ENCODE peak calls at places on chromosome 9, in five cellular contexts. One of them, this sample, is unnamed.

GRCh38 chr9:81083062-81083461 is 606.3 kb downstream of the TLE1 start:
- DNase-seq in K562: no peak
- DNase-seq in WTC11: peak; percentile 15
- DNase-seq in HepG2: no peak
- DNase-seq in GM12878: no peak
- DNase-seq in this sample: no peak

GRCh38 chr9:136950656-136951030 is 1.4 kb upstream of the LCN12 start:
- DNase-seq in K562: no peak
- DNase-seq in WTC11: no peak
- DNase-seq in HepG2: no peak
- DNase-seq in GM12878: no peak
- DNase-seq in this sample: no peak

GRCh38 chr9:91207481-91207888 is 154.2 kb downstream of the AUH start:
- DNase-seq in K562: no peak
- DNase-seq in WTC11: no peak
- DNase-seq in HepG2: peak; percentile 87
- DNase-seq in GM12878: no peak
- DNase-seq in this sample: no peak

GRCh38 chr9:8724284-8725018 is 924.9 kb upstream of the DMAC1 start:
- DNase-seq in K562: no peak
- DNase-seq in WTC11: no peak
- DNase-seq in HepG2: no peak
- DNase-seq in GM12878: no peak
- DNase-seq in this sample: no peak

GRCh38 chr9:17744786-17745185 is 165.9 kb downstream of the SH3GL2 start:
- DNase-seq in K562: no peak
- DNase-seq in WTC11: peak; percentile 45
- DNase-seq in HepG2: no peak
- DNase-seq in GM12878: no peak
- DNase-seq in this sample: no peak

GRCh38 chr9:71145179-71145578 is 23.8 kb upstream of the TRPM3 start:
- DNase-seq in K562: peak; percentile 8
- DNase-seq in WTC11: no peak
- DNase-seq in HepG2: no peak
- DNase-seq in GM12878: no peak
- DNase-seq in this sample: no peak

GRCh38 chr9:13268469-13268868 is 11.0 kb downstream of the MPDZ start:
- DNase-seq in K562: peak; percentile 29
- DNase-seq in WTC11: no peak
- DNase-seq in HepG2: no peak
- DNase-seq in GM12878: no peak
- DNase-seq in this sample: peak; percentile 60

GRCh38 chr9:7079051-7079450 is 321.3 kb downstream of the KDM4C start:
- DNase-seq in K562: no peak
- DNase-seq in WTC11: no peak
- DNase-seq in HepG2: no peak
- DNase-seq in GM12878: no peak
- DNase-seq in this sample: no peak

GRCh38 chr9:27204578-27204977 is 92.4 kb downstream of the EQTN start:
- DNase-seq in K562: no peak
- DNase-seq in WTC11: no peak
- DNase-seq in HepG2: no peak
- DNase-seq in GM12878: no peak
- DNase-seq in this sample: no peak

GRCh38 chr9:34550681-34551270 is 28.0 kb upstream of the ENHO start:
- DNase-seq in K562: no peak
- DNase-seq in WTC11: no peak
- DNase-seq in HepG2: no peak
- DNase-seq in GM12878: no peak
- DNase-seq in this sample: no peak

GRCh38 chr9:5044160-5044559 is 59.1 kb downstream of the JAK2 start:
- DNase-seq in K562: no peak
- DNase-seq in WTC11: no peak
- DNase-seq in HepG2: no peak
- DNase-seq in GM12878: no peak
- DNase-seq in this sample: no peak

GRCh38 chr9:36492849-36493248 is 79.8 kb upstream of the MELK start:
- DNase-seq in K562: no peak
- DNase-seq in WTC11: no peak
- DNase-seq in HepG2: no peak
- DNase-seq in GM12878: no peak
- DNase-seq in this sample: no peak

GRCh38 chr9:135326141-135326540 is 153.4 kb upstream of the PPP1R26 start:
- DNase-seq in K562: no peak
- DNase-seq in WTC11: no peak
- DNase-seq in HepG2: no peak
- DNase-seq in GM12878: no peak
- DNase-seq in this sample: no peak

DNA sequence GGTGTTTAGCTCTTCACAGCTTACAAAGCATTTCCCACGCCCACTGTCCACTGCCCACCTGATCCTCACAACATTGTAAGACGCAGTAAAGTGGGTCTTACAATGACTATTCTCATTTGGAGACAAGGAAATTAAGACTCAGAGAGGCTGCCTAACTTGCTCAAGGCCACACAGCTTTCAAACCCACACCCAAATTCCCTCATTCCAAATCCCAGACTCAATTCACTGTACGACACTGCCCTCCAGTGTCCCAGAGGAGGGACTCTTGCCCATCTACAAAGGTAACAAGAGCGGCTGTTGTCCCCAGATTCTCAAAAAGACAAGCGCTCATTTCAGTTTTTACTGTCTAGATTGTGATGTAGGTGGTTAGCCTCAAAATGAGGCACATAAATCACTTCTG is 184.6 kb downstream of the ACTL7B start:
- DNase-seq in K562: no peak
- DNase-seq in WTC11: peak; percentile 28
- DNase-seq in HepG2: peak; percentile 17
- DNase-seq in GM12878: no peak
- DNase-seq in this sample: peak; percentile 45
- TF ChIP-seq ESRRA in K562: no peak
- TF ChIP-seq ESRRA in WTC11: no peak
- TF ChIP-seq ESRRA in HepG2: no peak
- TF ChIP-seq ESRRA in GM12878: no peak
- TF ChIP-seq ESRRA in this sample: no peak

GRCh38 chr9:89917861-89918260 is 313.0 kb downstream of the GADD45G start:
- DNase-seq in K562: no peak
- DNase-seq in WTC11: no peak
- DNase-seq in HepG2: no peak
- DNase-seq in GM12878: no peak
- DNase-seq in this sample: no peak
- TF ChIP-seq ESRRA in K562: no peak
- TF ChIP-seq ESRRA in WTC11: no peak
- TF ChIP-seq ESRRA in HepG2: no peak
- TF ChIP-seq ESRRA in GM12878: no peak
- TF ChIP-seq ESRRA in this sample: no peak

GRCh38 chr9:19497276-19497675 is 88.5 kb downstream of the ACER2 start:
- DNase-seq in K562: no peak
- DNase-seq in WTC11: no peak
- DNase-seq in HepG2: no peak
- DNase-seq in GM12878: no peak
- DNase-seq in this sample: no peak
- TF ChIP-seq ESRRA in K562: no peak
- TF ChIP-seq ESRRA in WTC11: no peak
- TF ChIP-seq ESRRA in HepG2: no peak
- TF ChIP-seq ESRRA in GM12878: no peak
- TF ChIP-seq ESRRA in this sample: no peak

DNA sequence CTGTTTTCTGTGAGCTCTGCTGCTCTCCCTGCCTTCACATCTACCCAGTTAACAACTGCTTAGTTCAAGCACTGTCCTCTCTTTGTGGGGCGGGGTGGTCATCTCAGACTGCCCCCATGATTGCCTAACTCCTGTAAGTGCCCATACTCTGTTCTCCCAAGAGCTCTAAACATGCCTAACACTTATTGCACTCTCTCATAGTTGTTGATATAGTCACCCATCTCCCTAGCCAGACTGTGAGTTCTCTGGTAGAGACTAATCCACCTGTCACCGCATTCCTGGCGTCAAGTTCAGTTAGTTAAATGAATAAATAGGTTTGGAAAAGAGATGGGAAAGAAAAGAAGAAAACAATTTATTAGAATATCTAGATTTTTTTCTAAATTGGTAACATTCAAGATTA is 18.3 kb upstream of the MUSK start:
- DNase-seq in K562: no peak
- DNase-seq in WTC11: no peak
- DNase-seq in HepG2: no peak
- DNase-seq in GM12878: no peak
- DNase-seq in this sample: no peak
- TF ChIP-seq ESRRA in K562: no peak
- TF ChIP-seq ESRRA in WTC11: no peak
- TF ChIP-seq ESRRA in HepG2: no peak
- TF ChIP-seq ESRRA in GM12878: no peak
- TF ChIP-seq ESRRA in this sample: no peak

GRCh38 chr9:89814340-89815040 is 209.7 kb downstream of the GADD45G start:
- DNase-seq in K562: no peak
- DNase-seq in WTC11: no peak
- DNase-seq in HepG2: no peak
- DNase-seq in GM12878: no peak
- DNase-seq in this sample: no peak
- TF ChIP-seq ESRRA in K562: no peak
- TF ChIP-seq ESRRA in WTC11: no peak
- TF ChIP-seq ESRRA in HepG2: no peak
- TF ChIP-seq ESRRA in GM12878: no peak
- TF ChIP-seq ESRRA in this sample: no peak

GRCh38 chr9:105067895-105068580 is 140.1 kb upstream of the ABCA1 start:
- DNase-seq in K562: no peak
- DNase-seq in WTC11: no peak
- DNase-seq in HepG2: no peak
- DNase-seq in GM12878: no peak
- DNase-seq in this sample: no peak

GRCh38 chr9:105063665-105064247 is 135.8 kb upstream of the ABCA1 start:
- DNase-seq in K562: no peak
- DNase-seq in WTC11: no peak
- DNase-seq in HepG2: peak; percentile 75
- DNase-seq in GM12878: no peak
- DNase-seq in this sample: no peak

GRCh38 chr9:105064248-105065118 is 136.5 kb upstream of the ABCA1 start:
- DNase-seq in K562: no peak
- DNase-seq in WTC11: peak; percentile 18
- DNase-seq in HepG2: peak; percentile 96
- DNase-seq in GM12878: no peak
- DNase-seq in this sample: peak; percentile 96

GRCh38 chr9:105066265-105066865 is 138.4 kb upstream of the ABCA1 start:
- DNase-seq in K562: no peak
- DNase-seq in WTC11: no peak
- DNase-seq in HepG2: no peak
- DNase-seq in GM12878: no peak
- DNase-seq in this sample: no peak

DNA sequence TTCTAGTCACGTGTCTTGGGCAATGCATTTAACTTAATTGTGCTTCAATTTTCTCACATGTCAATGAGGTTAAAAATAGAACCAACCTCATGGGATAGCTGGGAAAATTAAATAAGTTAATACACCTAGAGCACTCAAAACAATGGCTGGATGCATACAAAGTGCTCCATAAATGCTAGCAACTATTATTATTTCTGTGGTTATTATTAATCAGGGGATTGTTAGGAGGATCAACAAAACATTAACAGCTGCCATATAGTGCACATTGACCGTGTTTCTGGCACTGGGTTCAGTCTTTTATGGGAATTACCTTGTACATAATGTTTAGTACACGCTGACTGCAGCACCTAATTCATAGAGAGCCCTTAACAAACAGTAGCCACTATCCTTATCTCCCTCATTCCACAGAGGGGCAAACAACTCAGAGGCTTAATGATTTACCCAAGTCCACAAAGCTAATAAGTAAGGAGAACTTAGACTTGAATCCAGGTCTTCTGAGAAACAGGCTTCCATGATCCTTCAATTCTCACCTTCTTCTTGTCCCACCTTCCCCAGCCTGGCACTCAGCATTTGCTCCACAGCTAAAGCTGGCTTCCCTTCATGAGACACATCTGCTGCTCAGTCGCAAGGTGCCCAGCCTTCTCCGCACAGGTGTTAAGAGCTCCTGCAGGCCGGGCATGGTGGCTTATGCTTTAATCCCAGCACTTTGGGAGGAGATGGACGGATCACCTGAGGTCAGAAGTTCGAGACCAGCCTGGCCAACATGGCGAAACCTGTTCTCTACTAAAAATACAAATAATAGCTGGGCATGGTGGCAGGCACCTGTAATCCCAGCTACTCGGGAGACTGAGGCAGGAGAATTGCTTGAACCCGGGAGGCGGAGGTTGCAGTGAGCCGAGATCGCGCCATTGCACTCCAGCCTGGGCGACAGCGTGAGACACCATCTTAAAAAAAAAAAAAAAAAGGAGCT is 137.4 kb upstream of the ABCA1 start:
- DNase-seq in K562: no peak
- DNase-seq in WTC11: no peak
- DNase-seq in HepG2: peak; percentile 91
- DNase-seq in GM12878: no peak
- DNase-seq in this sample: no peak
- TF ChIP-seq ESRRA in K562: no peak
- TF ChIP-seq ESRRA in WTC11: no peak
- TF ChIP-seq ESRRA in HepG2: no peak
- TF ChIP-seq ESRRA in GM12878: no peak
- TF ChIP-seq ESRRA in this sample: no peak